ENCODE peak calls at places on chromosomes 5 and 9, in five cellular contexts. One of them, this sample, is unnamed.
A peak's percentile ranks its signal among the peaks of the same experiment; 100 is the strongest.

GRCh38 chr5:144742376-144742775 is 571.7 kb downstream of the KCTD16 start:
- DNase-seq in sigmoid colon: no peak
- DNase-seq in ovary: no peak
- DNase-seq in tibial nerve: no peak
- DNase-seq in Peyer's patch: no peak
- DNase-seq in this sample: no peak

GRCh38 chr5:168528521-168529360 is at the start of gene FBLL1:
- DNase-seq in Peyer's patch: no peak
- DNase-seq in tibial nerve: no peak
- DNase-seq in sigmoid colon: no peak
- DNase-seq in ovary: peak; percentile 62
- DNase-seq in this sample: no peak

GRCh38 chr9:4499917-4500316 is 9.6 kb downstream of the SLC1A1 start:
- DNase-seq in tibial nerve: no peak
- DNase-seq in sigmoid colon: no peak
- DNase-seq in Peyer's patch: no peak
- DNase-seq in ovary: no peak
- DNase-seq in this sample: no peak

GRCh38 chr5:6183391-6184390 is 194.7 kb downstream of the MED10 start:
- DNase-seq in sigmoid colon: no peak
- DNase-seq in Peyer's patch: no peak
- DNase-seq in ovary: no peak
- DNase-seq in tibial nerve: no peak
- DNase-seq in this sample: no peak

GRCh38 chr9:124254261-124254682 is 3.5 kb upstream of the NEK6 start:
- DNase-seq in sigmoid colon: peak; percentile 8
- DNase-seq in tibial nerve: no peak
- DNase-seq in ovary: no peak
- DNase-seq in Peyer's patch: peak; percentile 5
- DNase-seq in this sample: peak; percentile 51

GRCh38 chr5:74394924-74395880 is 245.3 kb downstream of the ENC1 start:
- DNase-seq in tibial nerve: no peak
- DNase-seq in ovary: no peak
- DNase-seq in sigmoid colon: no peak
- DNase-seq in Peyer's patch: no peak
- DNase-seq in this sample: no peak

GRCh38 chr9:79642671-79643070 is 70.9 kb downstream of the TLE4 start:
- DNase-seq in sigmoid colon: no peak
- DNase-seq in ovary: no peak
- DNase-seq in tibial nerve: no peak
- DNase-seq in Peyer's patch: no peak
- DNase-seq in this sample: no peak

GRCh38 chr5:568061-568781 is 43.9 kb upstream of the CEP72 start:
- DNase-seq in Peyer's patch: peak; percentile 41
- DNase-seq in sigmoid colon: peak; percentile 40
- DNase-seq in ovary: no peak
- DNase-seq in tibial nerve: no peak
- DNase-seq in this sample: no peak

GRCh38 chr5:23523998-23524397 is 16.6 kb downstream of the PRDM9 start:
- DNase-seq in sigmoid colon: no peak
- DNase-seq in ovary: no peak
- DNase-seq in Peyer's patch: no peak
- DNase-seq in tibial nerve: no peak
- DNase-seq in this sample: no peak

GRCh38 chr9:98314381-98315066 is 59.1 kb upstream of the TBC1D2 start:
- DNase-seq in Peyer's patch: no peak
- DNase-seq in ovary: no peak
- DNase-seq in tibial nerve: no peak
- DNase-seq in sigmoid colon: no peak
- DNase-seq in this sample: peak; percentile 25

GRCh38 chr9:76413658-76414057 is 19.4 kb upstream of the RFK start:
- DNase-seq in sigmoid colon: no peak
- DNase-seq in tibial nerve: no peak
- DNase-seq in ovary: no peak
- DNase-seq in Peyer's patch: no peak
- DNase-seq in this sample: no peak
- H3K4me3 ChIP-seq in sigmoid colon: no peak overlapping the region
- H3K4me3 ChIP-seq in tibial nerve: no peak overlapping the region
- H3K4me3 ChIP-seq in ovary: no peak overlapping the region
- H3K4me3 ChIP-seq in Peyer's patch: no peak overlapping the region
- H3K4me3 ChIP-seq in this sample: no peak overlapping the region

GRCh38 chr5:149038336-149039075 is 24.4 kb downstream of the SH3TC2 start:
- DNase-seq in tibial nerve: no peak
- DNase-seq in sigmoid colon: no peak
- DNase-seq in Peyer's patch: no peak
- DNase-seq in ovary: no peak
- DNase-seq in this sample: no peak

GRCh38 chr5:149039501-149039900 is 23.4 kb downstream of the SH3TC2 start:
- DNase-seq in ovary: no peak
- DNase-seq in Peyer's patch: no peak
- DNase-seq in sigmoid colon: no peak
- DNase-seq in tibial nerve: no peak
- DNase-seq in this sample: no peak

GRCh38 chr5:149041242-149041641 is 21.6 kb downstream of the SH3TC2 start:
- DNase-seq in tibial nerve: no peak
- DNase-seq in ovary: no peak
- DNase-seq in sigmoid colon: no peak
- DNase-seq in Peyer's patch: no peak
- DNase-seq in this sample: no peak

GRCh38 chr5:149037819-149038218 is 25.0 kb downstream of the SH3TC2 start:
- DNase-seq in sigmoid colon: no peak
- DNase-seq in tibial nerve: no peak
- DNase-seq in Peyer's patch: no peak
- DNase-seq in ovary: no peak
- DNase-seq in this sample: no peak

DNA sequence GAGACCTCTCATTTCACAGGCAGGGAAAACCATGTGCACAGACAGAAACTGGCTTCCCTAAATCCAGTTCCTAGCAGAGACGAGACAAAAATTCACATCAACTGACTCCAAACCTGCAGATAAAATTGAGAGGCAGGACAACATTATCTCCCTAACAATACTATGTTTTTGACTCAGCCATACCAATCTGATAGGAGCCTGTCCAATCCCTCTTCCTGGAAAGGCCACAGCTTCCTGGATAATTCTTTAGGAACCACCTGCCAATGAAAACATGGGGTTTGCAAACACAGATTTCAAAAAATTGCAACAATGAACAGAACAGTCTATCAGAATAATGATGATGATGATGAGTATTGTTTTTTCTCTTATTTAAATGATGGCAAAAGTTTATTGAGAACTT is 22.4 kb downstream of the SH3TC2 start:
- DNase-seq in ovary: no peak
- DNase-seq in Peyer's patch: no peak
- DNase-seq in sigmoid colon: no peak
- DNase-seq in tibial nerve: no peak
- DNase-seq in this sample: no peak
- H3K4me1 ChIP-seq in ovary: no peaks in the 10 kb centered on the region
- H3K4me1 ChIP-seq in Peyer's patch: no peaks in the 10 kb centered on the region
- H3K4me1 ChIP-seq in sigmoid colon: no peaks in the 10 kb centered on the region
- H3K4me1 ChIP-seq in tibial nerve: no peaks in the 10 kb centered on the region
- H3K4me1 ChIP-seq in this sample: no peaks in the 10 kb centered on the region

GRCh38 chr5:163569284-163569683 is 63.9 kb downstream of the MAT2B start:
- DNase-seq in tibial nerve: no peak
- DNase-seq in ovary: no peak
- DNase-seq in Peyer's patch: no peak
- DNase-seq in sigmoid colon: no peak
- DNase-seq in this sample: no peak
- TF ChIP-seq POLR2A in tibial nerve: no peak
- TF ChIP-seq POLR2A in ovary: no peak
- TF ChIP-seq POLR2A in Peyer's patch: no peak
- TF ChIP-seq POLR2A in sigmoid colon: no peak
- TF ChIP-seq POLR2A in this sample: no peak

DNA sequence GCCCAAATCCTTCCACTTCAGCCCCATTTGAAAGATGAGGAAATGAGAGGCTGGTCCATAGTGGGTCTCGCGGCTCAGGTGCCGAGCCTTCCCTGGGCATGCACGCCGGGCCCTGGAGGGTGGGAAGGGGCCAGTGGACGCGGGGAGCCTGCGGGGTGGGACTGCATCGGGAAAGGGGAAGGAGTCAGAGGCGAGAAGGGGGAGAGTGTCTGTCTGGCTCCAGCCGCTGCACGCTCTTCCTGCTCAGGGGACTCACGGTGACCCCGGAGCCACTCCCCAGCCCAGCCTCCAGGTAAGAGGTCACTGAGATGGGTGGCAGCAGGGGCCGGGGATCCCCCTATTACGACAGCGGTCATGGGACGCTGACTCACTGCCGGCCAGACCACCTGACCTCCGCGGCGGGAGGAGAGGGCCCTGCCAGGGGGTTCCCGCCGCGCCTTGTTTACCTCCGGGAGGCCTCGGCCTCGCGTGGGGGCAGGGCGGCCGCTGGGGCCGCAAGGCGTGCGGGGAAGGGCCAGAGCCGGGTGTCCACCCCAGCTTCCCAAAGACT is 1.9 kb upstream of the SQSTM1 start:
- DNase-seq in sigmoid colon: peak; percentile 99
- DNase-seq in Peyer's patch: peak; percentile 98
- DNase-seq in ovary: peak; percentile 96
- DNase-seq in tibial nerve: peak; percentile 91
- DNase-seq in this sample: peak; percentile 98
- H3K4me3 ChIP-seq in sigmoid colon: peak overlapping the region; percentile 97
- H3K4me3 ChIP-seq in Peyer's patch: peak overlapping the region; percentile 37
- H3K4me3 ChIP-seq in ovary: peak overlapping the region; percentile 82
- H3K4me3 ChIP-seq in tibial nerve: peak overlapping the region; percentile 80
- H3K4me3 ChIP-seq in this sample: peak overlapping the region; percentile 16

DNA sequence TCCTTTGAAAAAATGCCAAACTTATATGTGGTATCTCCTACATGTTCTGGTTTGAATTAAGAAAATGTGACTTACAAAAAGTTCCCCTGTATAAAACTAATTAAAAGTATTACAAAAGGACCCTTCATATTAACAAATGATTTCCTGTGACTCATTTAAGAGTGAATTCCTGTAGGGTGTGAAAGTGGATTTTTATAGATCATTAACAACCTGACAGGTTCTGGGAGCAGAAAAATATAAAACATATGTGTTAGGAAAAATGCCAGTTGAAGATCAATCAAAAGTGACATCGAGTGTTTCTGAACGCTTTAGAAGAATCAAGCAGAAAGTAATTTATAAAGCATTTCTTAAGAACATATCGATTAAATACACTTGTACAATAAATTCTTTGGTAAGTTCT is 35.5 kb downstream of the CAMK4 start:
- DNase-seq in sigmoid colon: no peak
- DNase-seq in Peyer's patch: no peak
- DNase-seq in tibial nerve: no peak
- DNase-seq in ovary: no peak
- DNase-seq in this sample: no peak
- H3K4me1 ChIP-seq in sigmoid colon: no peaks in the 10 kb centered on the region
- H3K4me1 ChIP-seq in Peyer's patch: no peaks in the 10 kb centered on the region
- H3K4me1 ChIP-seq in tibial nerve: no peaks in the 10 kb centered on the region
- H3K4me1 ChIP-seq in ovary: no peaks in the 10 kb centered on the region
- H3K4me1 ChIP-seq in this sample: peaks cover 1% of the 10 kb centered on the region

GRCh38 chr5:77086611-77087483 is at the start of gene ZBED3:
- DNase-seq in tibial nerve: no peak
- DNase-seq in sigmoid colon: peak; percentile 90
- DNase-seq in ovary: peak; percentile 79
- DNase-seq in Peyer's patch: peak; percentile 81
- DNase-seq in this sample: peak; percentile 89
- TF ChIP-seq POLR2A in tibial nerve: peak; percentile 37
- TF ChIP-seq POLR2A in sigmoid colon: no peak
- TF ChIP-seq POLR2A in ovary: no peak
- TF ChIP-seq POLR2A in Peyer's patch: no peak
- TF ChIP-seq POLR2A in this sample: no peak

GRCh38 chr5:143515829-143516228 is 112.3 kb upstream of the NR3C1 start:
- DNase-seq in ovary: no peak
- DNase-seq in Peyer's patch: no peak
- DNase-seq in tibial nerve: no peak
- DNase-seq in sigmoid colon: no peak
- DNase-seq in this sample: no peak

GRCh38 chr5:143516249-143516648 is 112.8 kb upstream of the NR3C1 start:
- DNase-seq in Peyer's patch: no peak
- DNase-seq in tibial nerve: no peak
- DNase-seq in ovary: no peak
- DNase-seq in sigmoid colon: no peak
- DNase-seq in this sample: no peak

GRCh38 chr5:143511736-143512135 is 108.2 kb upstream of the NR3C1 start:
- DNase-seq in ovary: no peak
- DNase-seq in tibial nerve: no peak
- DNase-seq in sigmoid colon: no peak
- DNase-seq in Peyer's patch: no peak
- DNase-seq in this sample: no peak

GRCh38 chr5:143513720-143514119 is 110.2 kb upstream of the NR3C1 start:
- DNase-seq in ovary: no peak
- DNase-seq in tibial nerve: no peak
- DNase-seq in sigmoid colon: no peak
- DNase-seq in Peyer's patch: no peak
- DNase-seq in this sample: no peak

GRCh38 chr5:143514915-143515314 is 111.4 kb upstream of the NR3C1 start:
- DNase-seq in ovary: no peak
- DNase-seq in sigmoid colon: no peak
- DNase-seq in tibial nerve: no peak
- DNase-seq in Peyer's patch: no peak
- DNase-seq in this sample: no peak
- H3K4me3 ChIP-seq in ovary: no peak overlapping the region
- H3K4me3 ChIP-seq in sigmoid colon: no peak overlapping the region
- H3K4me3 ChIP-seq in tibial nerve: no peak overlapping the region
- H3K4me3 ChIP-seq in Peyer's patch: no peak overlapping the region
- H3K4me3 ChIP-seq in this sample: no peak overlapping the region